ENCODE peak calls at places on chromosomes 16 and 17, in seven cellular contexts. O is mesenteric fat pad, Y is NCI-H1417 treated with DMSO at 0.1 percent for 48 hours, N is T-cell, K is stomach, B is EL, J is NCI-H524. M is an unnamed sample.

GRCh38 chr17:38912221-38912813 is 13.1 kb upstream of the LASP1NB start:
- DNase-seq in O (peak; percentile 89), Y (no peak), N (no peak), K (peak; percentile 52), B (no peak), J (peak; percentile 78), M (no peak)

GRCh38 chr17:11241611-11242226 is 706 bp downstream of the SHISA6 start:
- DNase-seq in O (no peak), Y (no peak), N (no peak), K (peak; percentile 79), B (no peak), J (no peak), M (no peak)

GRCh38 chr16:19361587-19361986 is 56.1 kb upstream of the TMC5 start:
- DNase-seq in O (no peak), Y (no peak), N (no peak), K (no peak), B (no peak), J (no peak), M (no peak)

GRCh38 chr16:80947708-80948615 is 58.7 kb downstream of the CMC2 start:
- DNase-seq in O (no peak), Y (no peak), N (no peak), K (no peak), B (no peak), J (no peak), M (no peak)

GRCh38 chr17:34578016-34578415 is 1.4 kb upstream of the TMEM132E start:
- DNase-seq in O (no peak), Y (no peak), N (no peak), K (no peak), B (no peak), J (peak; percentile 66), M (no peak)

GRCh38 chr16:48576927-48577326 is 33.1 kb downstream of the N4BP1 start:
- DNase-seq in O (no peak), Y (no peak), N (no peak), K (no peak), B (peak; percentile 37), J (no peak), M (no peak)

GRCh38 chr17:42407289-42407836 is 15.7 kb downstream of the CAVIN1 start:
- DNase-seq in O (no peak), Y (no peak), N (peak; percentile 52), K (peak; percentile 93), B (peak; percentile 65), J (peak; percentile 74), M (no peak)

GRCh38 chr16:19184823-19185509 is 16.9 kb downstream of the SYT17 start:
- DNase-seq in O (no peak), Y (no peak), N (no peak), K (no peak), B (no peak), J (no peak), M (no peak)

GRCh38 chr16:88973415-88974050 is 3.5 kb downstream of the CBFA2T3 start:
- DNase-seq in O (no peak), Y (no peak), N (no peak), K (no peak), B (no peak), J (no peak), M (no peak)

GRCh38 chr16:4611337-4612023 is 3.2 kb downstream of the UBALD1 start:
- DNase-seq in O (no peak), Y (no peak), N (no peak), K (no peak), B (peak; percentile 32), J (no peak), M (peak; percentile 68)

GRCh38 chr17:17737938-17738894 is 57.0 kb downstream of the RAI1 start:
- DNase-seq in O (no peak), Y (no peak), N (no peak), K (peak; percentile 74), B (no peak), J (no peak), M (no peak)

GRCh38 chr17:49365667-49366066 is 3.6 kb upstream of the ZNF652 start:
- DNase-seq in O (peak; percentile 18), Y (no peak), N (peak; percentile 23), K (no peak), B (no peak), J (no peak), M (no peak)

GRCh38 chr16:68473358-68474064 is 25.2 kb upstream of the SMPD3 start:
- DNase-seq in O (peak; percentile 72), Y (no peak), N (no peak), K (no peak), B (no peak), J (no peak), M (no peak)

GRCh38 chr17:5843366-5844026 is 226.7 kb upstream of the WSCD1 start:
- DNase-seq in O (no peak), Y (no peak), N (no peak), K (no peak), B (no peak), J (no peak), M (no peak)

GRCh38 chr17:57955183-57955952 is at the start of gene CUEDC1:
- DNase-seq in O (peak; percentile 95), Y (no peak), N (peak; percentile 51), K (peak; percentile 84), B (peak; percentile 64), J (no peak), M (peak; percentile 69)

GRCh38 chr17:40311575-40311974 is 2.6 kb downstream of the RARA start:
- DNase-seq in O (peak; percentile 89), Y (no peak), N (no peak), K (peak; percentile 61), B (peak; percentile 70), J (no peak), M (peak; percentile 47)

GRCh38 chr16:58026705-58027340 is 1.3 kb downstream of the MMP15 start:
- DNase-seq in O (no peak), Y (no peak), N (no peak), K (peak; percentile 39), B (no peak), J (no peak), M (no peak)

GRCh38 chr16:70695351-70696070 is 9.7 kb upstream of the MTSS2 start:
- DNase-seq in O (no peak), Y (no peak), N (no peak), K (peak; percentile 73), B (peak; percentile 67), J (no peak), M (no peak)

GRCh38 chr17:63816669-63817068 is 10.6 kb upstream of the PSMC5 start:
- DNase-seq in O (no peak), Y (no peak), N (no peak), K (no peak), B (peak; percentile 43), J (no peak), M (peak; percentile 60)

GRCh38 chr17:65930140-65930715 is 261.7 kb downstream of the CEP112 start:
- DNase-seq in O (no peak), Y (no peak), N (no peak), K (no peak), B (peak; percentile 3), J (no peak), M (no peak)

GRCh38 chr17:34527121-34527907 is 52.1 kb upstream of the TMEM132E start:
- DNase-seq in O (no peak), Y (no peak), N (no peak), K (no peak), B (no peak), J (no peak), M (no peak)

GRCh38 chr16:54115558-54115957 is 171.0 kb downstream of the IRX3 start:
- DNase-seq in O (no peak), Y (no peak), N (no peak), K (no peak), B (no peak), J (no peak), M (no peak)

GRCh38 chr17:15884731-15885130 is 60.2 kb upstream of the ADORA2B start:
- DNase-seq in O (no peak), Y (no peak), N (no peak), K (no peak), B (peak; percentile 45), J (no peak), M (peak; percentile 27)

GRCh38 chr16:79146-80054 is 1.4 kb downstream of the MPG start:
- DNase-seq in O (no peak), Y (no peak), N (no peak), K (no peak), B (peak; percentile 34), J (no peak), M (peak; percentile 66)

GRCh38 chr16:1159973-1160772 is 7.3 kb downstream of the CACNA1H start:
- DNase-seq in O (no peak), Y (no peak), N (no peak), K (no peak), B (no peak), J (peak; percentile 90), M (no peak)

GRCh38 chr17:45387739-45388138 is 44.9 kb downstream of the ARHGAP27 start:
- DNase-seq in O (no peak), Y (no peak), N (no peak), K (no peak), B (no peak), J (no peak), M (no peak)

GRCh38 chr17:79670537-79671386 is 59.9 kb upstream of the RBFOX3 start:
- DNase-seq in O (no peak), Y (peak; percentile 3), N (no peak), K (no peak), B (no peak), J (peak; percentile 88), M (no peak)

GRCh38 chr16:10067406-10067805 is 114.8 kb downstream of the GRIN2A start:
- DNase-seq in O (no peak), Y (no peak), N (no peak), K (no peak), B (no peak), J (peak; percentile 95), M (no peak)

GRCh38 chr17:40854175-40854814 is 12.7 kb downstream of the KRT12 start:
- DNase-seq in O (no peak), Y (no peak), N (no peak), K (no peak), B (peak; percentile 88), J (no peak), M (peak; percentile 93)

GRCh38 chr16:57510016-57510871 is 24.0 kb upstream of the DOK4 start:
- DNase-seq in O (no peak), Y (no peak), N (no peak), K (no peak), B (no peak), J (no peak), M (no peak)

GRCh38 chr17:45432405-45433113 is at the start of gene ARHGAP27:
- DNase-seq in O (no peak), Y (no peak), N (no peak), K (peak; percentile 54), B (peak; percentile 46), J (no peak), M (no peak)

GRCh38 chr16:81692571-81692970 is 86.5 kb upstream of the PLCG2 start:
- DNase-seq in O (no peak), Y (no peak), N (no peak), K (no peak), B (no peak), J (no peak), M (no peak)

GRCh38 chr17:46128453-46128852 is 64.8 kb downstream of the KANSL1 start:
- DNase-seq in O (no peak), Y (no peak), N (no peak), K (no peak), B (no peak), J (no peak), M (no peak)

GRCh38 chr16:1037023-1037933 is 35.3 kb upstream of the SSTR5 start:
- DNase-seq in O (no peak), Y (no peak), N (no peak), K (no peak), B (peak; percentile 28), J (no peak), M (no peak)

GRCh38 chr16:13873835-13874438 is 46.0 kb upstream of the ERCC4 start:
- DNase-seq in O (no peak), Y (no peak), N (no peak), K (no peak), B (peak; percentile 14), J (peak; percentile 44), M (no peak)

GRCh38 chr17:60554377-60554788 is 28.3 kb upstream of the APPBP2 start:
- DNase-seq in O (no peak), Y (no peak), N (no peak), K (peak; percentile 66), B (peak; percentile 82), J (peak; percentile 96), M (peak; percentile 68)

GRCh38 chr17:66777689-66778225 is 57.2 kb upstream of the CACNG5 start:
- DNase-seq in O (no peak), Y (no peak), N (no peak), K (no peak), B (peak; percentile 7), J (no peak), M (no peak)

GRCh38 chr16:86061318-86061695 is 162.3 kb downstream of the IRF8 start:
- DNase-seq in O (no peak), Y (no peak), N (no peak), K (no peak), B (no peak), J (no peak), M (no peak)

M was measured in HCEC 1CT.